ENCODE peak calls at places on chromosomes 12 and 14, in ten cellular contexts. One of them, this sample, is unnamed.
A peak's percentile ranks its signal among the peaks of the same experiment; 100 is the strongest.

GRCh38 chr12:94099191-94099983 is 49.0 kb upstream of the PLXNC1 start:
- DNase-seq in transverse colon: no peak
- DNase-seq in SK-N-SH: peak; percentile 23
- DNase-seq in H1: no peak
- DNase-seq in GM12892: no peak
- DNase-seq in HL-60: no peak
- DNase-seq in upper lobe of left lung: peak; percentile 37
- DNase-seq in K562: peak; percentile 17
- DNase-seq in esophagus muscularis mucosa: no peak
- DNase-seq in HCT116: no peak
- DNase-seq in this sample: peak; percentile 8

GRCh38 chr12:27451416-27451815 is 4.9 kb downstream of the SMCO2 start:
- DNase-seq in esophagus muscularis mucosa: no peak
- DNase-seq in transverse colon: no peak
- DNase-seq in SK-N-SH: no peak
- DNase-seq in HCT116: no peak
- DNase-seq in H1: no peak
- DNase-seq in upper lobe of left lung: no peak
- DNase-seq in K562: no peak
- DNase-seq in GM12892: no peak
- DNase-seq in HL-60: no peak
- DNase-seq in this sample: no peak

GRCh38 chr12:14773685-14774073 is 29.6 kb downstream of the WBP11 start:
- DNase-seq in K562: no peak
- DNase-seq in transverse colon: no peak
- DNase-seq in H1: no peak
- DNase-seq in HL-60: no peak
- DNase-seq in upper lobe of left lung: peak; percentile 17
- DNase-seq in SK-N-SH: peak; percentile 7
- DNase-seq in esophagus muscularis mucosa: no peak
- DNase-seq in HCT116: no peak
- DNase-seq in GM12892: peak; percentile 5
- DNase-seq in this sample: no peak

GRCh38 chr14:85617799-85618198 is 87.9 kb downstream of the FLRT2 start:
- DNase-seq in upper lobe of left lung: no peak
- DNase-seq in H1: no peak
- DNase-seq in SK-N-SH: no peak
- DNase-seq in HL-60: no peak
- DNase-seq in K562: no peak
- DNase-seq in GM12892: no peak
- DNase-seq in transverse colon: no peak
- DNase-seq in HCT116: no peak
- DNase-seq in esophagus muscularis mucosa: no peak
- DNase-seq in this sample: no peak

GRCh38 chr12:26555139-26555538 is 277.9 kb downstream of the ITPR2 start:
- DNase-seq in GM12892: no peak
- DNase-seq in upper lobe of left lung: no peak
- DNase-seq in H1: no peak
- DNase-seq in HCT116: no peak
- DNase-seq in esophagus muscularis mucosa: no peak
- DNase-seq in transverse colon: no peak
- DNase-seq in K562: no peak
- DNase-seq in HL-60: no peak
- DNase-seq in SK-N-SH: no peak
- DNase-seq in this sample: no peak

GRCh38 chr14:29953501-29953900 is 25.9 kb upstream of the PRKD1 start:
- DNase-seq in upper lobe of left lung: no peak
- DNase-seq in H1: no peak
- DNase-seq in K562: no peak
- DNase-seq in transverse colon: no peak
- DNase-seq in GM12892: no peak
- DNase-seq in HCT116: no peak
- DNase-seq in SK-N-SH: no peak
- DNase-seq in esophagus muscularis mucosa: no peak
- DNase-seq in HL-60: no peak
- DNase-seq in this sample: no peak

GRCh38 chr12:4958697-4959375 is 49.1 kb downstream of the KCNA1 start:
- DNase-seq in K562: peak; percentile 7
- DNase-seq in esophagus muscularis mucosa: no peak
- DNase-seq in HCT116: no peak
- DNase-seq in GM12892: no peak
- DNase-seq in upper lobe of left lung: no peak
- DNase-seq in SK-N-SH: no peak
- DNase-seq in H1: no peak
- DNase-seq in HL-60: no peak
- DNase-seq in transverse colon: no peak
- DNase-seq in this sample: no peak

GRCh38 chr12:31362759-31363415 is 36.9 kb upstream of the SINHCAF start:
- DNase-seq in GM12892: peak; percentile 31
- DNase-seq in HL-60: peak; percentile 61
- DNase-seq in H1: no peak
- DNase-seq in K562: peak; percentile 38
- DNase-seq in esophagus muscularis mucosa: no peak
- DNase-seq in transverse colon: peak; percentile 65
- DNase-seq in HCT116: no peak
- DNase-seq in upper lobe of left lung: no peak
- DNase-seq in SK-N-SH: no peak
- DNase-seq in this sample: no peak

GRCh38 chr14:105398044-105398725 is at the start of gene TEX22:
- DNase-seq in GM12892: peak; percentile 97
- DNase-seq in K562: peak; percentile 90
- DNase-seq in transverse colon: peak; percentile 93
- DNase-seq in SK-N-SH: peak; percentile 99
- DNase-seq in HCT116: peak; percentile 31
- DNase-seq in upper lobe of left lung: peak; percentile 99
- DNase-seq in HL-60: peak; percentile 82
- DNase-seq in H1: peak; percentile 43
- DNase-seq in esophagus muscularis mucosa: peak; percentile 96
- DNase-seq in this sample: peak; percentile 79

GRCh38 chr12:93502802-93503623 is 35.7 kb downstream of the MRPL42 start:
- DNase-seq in HL-60: no peak
- DNase-seq in esophagus muscularis mucosa: no peak
- DNase-seq in upper lobe of left lung: no peak
- DNase-seq in HCT116: peak; percentile 21
- DNase-seq in transverse colon: peak; percentile 43
- DNase-seq in SK-N-SH: peak; percentile 26
- DNase-seq in H1: peak; percentile 9
- DNase-seq in K562: no peak
- DNase-seq in GM12892: no peak
- DNase-seq in this sample: peak; percentile 57

GRCh38 chr12:79422060-79422812 is 268.5 kb downstream of the PAWR start:
- DNase-seq in transverse colon: no peak
- DNase-seq in H1: no peak
- DNase-seq in esophagus muscularis mucosa: no peak
- DNase-seq in HL-60: no peak
- DNase-seq in K562: no peak
- DNase-seq in SK-N-SH: no peak
- DNase-seq in upper lobe of left lung: no peak
- DNase-seq in GM12892: no peak
- DNase-seq in HCT116: no peak
- DNase-seq in this sample: peak; percentile 60

GRCh38 chr12:42166501-42166900 is 21.8 kb upstream of the GXYLT1 start:
- DNase-seq in transverse colon: no peak
- DNase-seq in upper lobe of left lung: no peak
- DNase-seq in esophagus muscularis mucosa: no peak
- DNase-seq in H1: no peak
- DNase-seq in HL-60: no peak
- DNase-seq in GM12892: no peak
- DNase-seq in HCT116: no peak
- DNase-seq in SK-N-SH: no peak
- DNase-seq in K562: no peak
- DNase-seq in this sample: no peak

GRCh38 chr14:105411985-105412767 is 7.5 kb upstream of the MTA1 start:
- DNase-seq in HL-60: no peak
- DNase-seq in upper lobe of left lung: peak; percentile 66
- DNase-seq in GM12892: peak; percentile 29
- DNase-seq in esophagus muscularis mucosa: no peak
- DNase-seq in transverse colon: no peak
- DNase-seq in SK-N-SH: peak; percentile 48
- DNase-seq in K562: no peak
- DNase-seq in H1: no peak
- DNase-seq in HCT116: no peak
- DNase-seq in this sample: no peak

GRCh38 chr12:108664338-108665258 is 30.9 kb upstream of the SELPLG start:
- DNase-seq in H1: peak; percentile 63
- DNase-seq in GM12892: no peak
- DNase-seq in SK-N-SH: peak; percentile 78
- DNase-seq in upper lobe of left lung: no peak
- DNase-seq in HCT116: peak; percentile 87
- DNase-seq in HL-60: peak; percentile 89
- DNase-seq in transverse colon: peak; percentile 89
- DNase-seq in K562: peak; percentile 79
- DNase-seq in esophagus muscularis mucosa: peak; percentile 97
- DNase-seq in this sample: peak; percentile 99
- TF ChIP-seq POLR2AphosphoS5 in H1: no peak
- TF ChIP-seq POLR2AphosphoS5 in GM12892: no peak
- TF ChIP-seq POLR2AphosphoS5 in SK-N-SH: no peak
- TF ChIP-seq POLR2AphosphoS5 in upper lobe of left lung: peak; percentile 61
- TF ChIP-seq POLR2AphosphoS5 in HCT116: no peak
- TF ChIP-seq POLR2AphosphoS5 in HL-60: no peak
- TF ChIP-seq POLR2AphosphoS5 in transverse colon: peak; percentile 77
- TF ChIP-seq POLR2AphosphoS5 in K562: no peak
- TF ChIP-seq POLR2AphosphoS5 in esophagus muscularis mucosa: peak; percentile 90
- TF ChIP-seq POLR2AphosphoS5 in this sample: peak; percentile 64

GRCh38 chr12:121132601-121133481 is at the start of gene P2RX7:
- DNase-seq in transverse colon: peak; percentile 82
- DNase-seq in upper lobe of left lung: peak; percentile 88
- DNase-seq in GM12892: peak; percentile 48
- DNase-seq in K562: peak; percentile 45
- DNase-seq in H1: peak; percentile 39
- DNase-seq in SK-N-SH: peak; percentile 84
- DNase-seq in HL-60: peak; percentile 82
- DNase-seq in HCT116: peak; percentile 56
- DNase-seq in esophagus muscularis mucosa: peak; percentile 93
- DNase-seq in this sample: peak; percentile 77
- TF ChIP-seq POLR2AphosphoS5 in transverse colon: no peak
- TF ChIP-seq POLR2AphosphoS5 in upper lobe of left lung: peak; percentile 31
- TF ChIP-seq POLR2AphosphoS5 in GM12892: no peak
- TF ChIP-seq POLR2AphosphoS5 in K562: no peak
- TF ChIP-seq POLR2AphosphoS5 in H1: no peak
- TF ChIP-seq POLR2AphosphoS5 in SK-N-SH: no peak
- TF ChIP-seq POLR2AphosphoS5 in HL-60: peak; percentile 34
- TF ChIP-seq POLR2AphosphoS5 in HCT116: peak; percentile 18
- TF ChIP-seq POLR2AphosphoS5 in esophagus muscularis mucosa: peak; percentile 61
- TF ChIP-seq POLR2AphosphoS5 in this sample: no peak

GRCh38 chr12:116691636-116692035 is 46.2 kb downstream of the SPRING1 start:
- DNase-seq in transverse colon: no peak
- DNase-seq in K562: no peak
- DNase-seq in HCT116: no peak
- DNase-seq in SK-N-SH: no peak
- DNase-seq in HL-60: no peak
- DNase-seq in GM12892: no peak
- DNase-seq in H1: no peak
- DNase-seq in esophagus muscularis mucosa: no peak
- DNase-seq in upper lobe of left lung: no peak
- DNase-seq in this sample: no peak
- TF ChIP-seq POLR2AphosphoS5 in transverse colon: no peak
- TF ChIP-seq POLR2AphosphoS5 in K562: no peak
- TF ChIP-seq POLR2AphosphoS5 in HCT116: no peak
- TF ChIP-seq POLR2AphosphoS5 in SK-N-SH: no peak
- TF ChIP-seq POLR2AphosphoS5 in HL-60: no peak
- TF ChIP-seq POLR2AphosphoS5 in GM12892: no peak
- TF ChIP-seq POLR2AphosphoS5 in H1: no peak
- TF ChIP-seq POLR2AphosphoS5 in esophagus muscularis mucosa: no peak
- TF ChIP-seq POLR2AphosphoS5 in upper lobe of left lung: no peak
- TF ChIP-seq POLR2AphosphoS5 in this sample: no peak

DNA sequence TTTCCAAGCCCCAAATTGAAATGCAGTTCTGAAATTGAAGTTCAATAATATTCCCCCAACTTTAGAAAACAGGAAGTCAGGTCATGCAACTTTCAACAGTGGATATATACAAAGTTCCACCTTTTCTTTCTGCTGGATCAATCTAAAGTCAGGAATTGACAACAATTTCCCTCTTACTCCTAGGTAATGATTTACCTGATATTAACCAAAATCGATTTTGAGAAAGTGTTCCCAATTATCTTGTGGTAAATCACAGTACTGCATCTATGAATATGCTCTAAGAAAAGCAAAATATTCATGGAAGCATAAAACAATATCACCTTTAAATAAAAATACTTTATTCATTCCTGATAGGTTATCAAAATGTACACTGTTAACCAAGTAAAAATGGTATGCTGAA is 28.4 kb downstream of the BDKRB1 start:
- DNase-seq in upper lobe of left lung: no peak
- DNase-seq in GM12892: no peak
- DNase-seq in esophagus muscularis mucosa: no peak
- DNase-seq in HCT116: no peak
- DNase-seq in SK-N-SH: no peak
- DNase-seq in transverse colon: no peak
- DNase-seq in H1: no peak
- DNase-seq in K562: no peak
- DNase-seq in HL-60: no peak
- DNase-seq in this sample: no peak
- TF ChIP-seq POLR2AphosphoS5 in upper lobe of left lung: no peak
- TF ChIP-seq POLR2AphosphoS5 in GM12892: no peak
- TF ChIP-seq POLR2AphosphoS5 in esophagus muscularis mucosa: no peak
- TF ChIP-seq POLR2AphosphoS5 in HCT116: no peak
- TF ChIP-seq POLR2AphosphoS5 in SK-N-SH: no peak
- TF ChIP-seq POLR2AphosphoS5 in transverse colon: no peak
- TF ChIP-seq POLR2AphosphoS5 in H1: no peak
- TF ChIP-seq POLR2AphosphoS5 in K562: no peak
- TF ChIP-seq POLR2AphosphoS5 in HL-60: no peak
- TF ChIP-seq POLR2AphosphoS5 in this sample: no peak